ENCODE peak calls at places on chromosome 6, in six cellular contexts. D is HCT116, U is transverse colon, O is neural progenitor cell, B is left ventricle myocardium inferior, A is endodermal cell. J is an unnamed sample.

GRCh38 chr6:56255370-56255769 is 8.0 kb upstream of the COL21A1 start:
- DNase-seq in U (no peak), B (no peak), A (no peak), D (no peak), O (no peak), J (no peak)

GRCh38 chr6:83273596-83273995 is 80.4 kb downstream of the RWDD2A start:
- DNase-seq in A (no peak), D (no peak), O (no peak), B (no peak), U (no peak), J (no peak)

GRCh38 chr6:165929607-165930006 is 238.0 kb downstream of the TBXT start:
- DNase-seq in O (no peak), D (no peak), B (no peak), U (no peak), A (no peak), J (no peak)

GRCh38 chr6:81896561-81896960 is 144.1 kb upstream of the TENT5A start:
- DNase-seq in O (no peak), A (no peak), U (no peak), B (no peak), D (no peak), J (no peak)

GRCh38 chr6:75044846-75045245 is 161.0 kb downstream of the COL12A1 start:
- DNase-seq in B (no peak), O (no peak), D (no peak), U (no peak), A (no peak), J (no peak)

GRCh38 chr6:125251516-125252229 is 50.1 kb downstream of the HDDC2 start:
- DNase-seq in A (peak; percentile 59), D (no peak), O (peak; percentile 36), U (no peak), B (no peak), J (peak; percentile 16)

GRCh38 chr6:100347901-100348550 is 116.7 kb downstream of the SIM1 start:
- DNase-seq in A (no peak), O (no peak), B (no peak), U (no peak), D (no peak), J (no peak)

GRCh38 chr6:33926451-33926850 is 122.6 kb upstream of the MLN start:
- DNase-seq in O (peak; percentile 66), U (no peak), A (peak; percentile 62), D (peak; percentile 52), B (no peak), J (peak; percentile 25)

GRCh38 chr6:44671333-44671732 is 283.8 kb downstream of the CDC5L start:
- DNase-seq in U (no peak), D (no peak), A (no peak), B (no peak), O (no peak), J (no peak)

GRCh38 chr6:16764188-16764950 is 3.1 kb upstream of the ATXN1 start:
- DNase-seq in O (no peak), A (no peak), D (no peak), B (no peak), U (no peak), J (peak; percentile 45)

GRCh38 chr6:168248148-168248620 is 71.4 kb downstream of the DACT2 start:
- DNase-seq in U (no peak), A (no peak), B (no peak), O (no peak), D (no peak), J (no peak)

GRCh38 chr6:84278311-84278710 is 50.9 kb upstream of the CEP162 start:
- DNase-seq in D (no peak), B (no peak), A (no peak), U (no peak), O (no peak), J (peak; percentile 49)

GRCh38 chr6:120558294-120558693 is 776.0 kb downstream of the TBC1D32 start:
- DNase-seq in B (no peak), O (no peak), D (no peak), A (no peak), U (no peak), J (no peak)

GRCh38 chr6:139679516-139680179 is 305.2 kb upstream of the CITED2 start:
- DNase-seq in B (no peak), O (no peak), A (no peak), U (no peak), D (no peak), J (no peak)

GRCh38 chr6:170049641-170050491 is 241.0 kb downstream of the DLL1 start:
- DNase-seq in D (no peak), O (no peak), A (no peak), B (peak; percentile 87), U (peak; percentile 85), J (peak; percentile 9)

GRCh38 chr6:111129003-111129402 is 41.7 kb downstream of the SLC16A10 start:
- DNase-seq in D (no peak), U (no peak), B (no peak), O (no peak), A (no peak), J (peak; percentile 92)

GRCh38 chr6:92688328-92688727 is 731.0 kb downstream of the EPHA7 start:
- DNase-seq in O (no peak), U (no peak), D (no peak), A (no peak), B (no peak), J (no peak)

GRCh38 chr6:25968769-25969168 is 6.2 kb downstream of the TRIM38 start:
- DNase-seq in A (no peak), O (no peak), B (no peak), U (no peak), D (no peak), J (no peak)

GRCh38 chr6:44122821-44123220 is 4.4 kb downstream of the MRPL14 start:
- DNase-seq in A (no peak), B (no peak), D (no peak), U (no peak), O (no peak), J (no peak)

GRCh38 chr6:113710110-113710509 is 147.0 kb upstream of the MARCKS start:
- DNase-seq in A (no peak), O (no peak), D (no peak), U (peak; percentile 63), B (no peak), J (no peak)

GRCh38 chr6:87747646-87748045 is 45.6 kb upstream of the AKIRIN2 start:
- DNase-seq in O (no peak), U (no peak), B (no peak), A (no peak), D (no peak), J (no peak)

GRCh38 chr6:111823831-111824607 is 49.2 kb downstream of the FYN start:
- DNase-seq in A (no peak), U (no peak), B (no peak), D (no peak), O (no peak), J (peak; percentile 34)

GRCh38 chr6:163226836-163227485 is 187.6 kb upstream of the QKI start:
- DNase-seq in D (no peak), U (no peak), B (no peak), O (no peak), A (no peak), J (no peak)

GRCh38 chr6:116631379-116631990 is 15.2 kb downstream of the RSPH4A start:
- DNase-seq in O (peak; percentile 1), U (no peak), B (no peak), D (no peak), A (no peak), J (no peak)

GRCh38 chr6:50116390-50116789 is 66.7 kb upstream of the DEFB112 start:
- DNase-seq in U (no peak), O (no peak), D (no peak), A (no peak), B (no peak), J (no peak)

GRCh38 chr6:112223070-112223861 is 31.1 kb downstream of the LAMA4 start:
- DNase-seq in U (no peak), O (no peak), D (no peak), B (no peak), A (no peak), J (no peak)

GRCh38 chr6:137182654-137183073 is 9.2 kb upstream of the IL22RA2 start:
- DNase-seq in A (no peak), O (no peak), U (no peak), D (no peak), B (no peak), J (no peak)
- H3K9me3 ChIP-seq in A (peaks cover 80% of the 10 kb centered on the region), O (peaks cover 43% of the 10 kb centered on the region), U (peaks cover 21% of the 10 kb centered on the region), D (peaks cover 3% of the 10 kb centered on the region), B (peaks cover 60% of the 10 kb centered on the region), J (peaks cover 33% of the 10 kb centered on the region)

DNA sequence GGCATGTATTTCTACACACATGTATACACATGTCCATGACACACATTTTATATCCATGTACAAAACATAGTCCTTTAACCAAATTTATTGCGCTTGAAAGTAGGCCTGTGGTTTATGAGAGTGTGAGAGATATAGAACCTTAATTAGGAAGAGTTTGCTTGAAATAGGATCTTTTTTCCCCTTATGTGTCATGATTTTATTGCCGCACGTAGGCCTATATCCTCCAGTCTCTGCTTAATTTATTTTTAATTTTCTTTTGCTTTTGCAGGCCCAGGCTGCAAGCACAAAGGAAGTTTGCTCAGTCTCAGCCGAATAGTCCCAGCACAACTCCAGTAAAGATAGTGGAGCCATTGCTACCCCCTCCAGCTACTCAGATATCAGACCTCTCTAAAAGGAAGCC is 205.9 kb downstream of the JARID2 start:
- DNase-seq in O (no peak), B (no peak), A (no peak), D (no peak), U (no peak), J (no peak)
- H3K4me1 ChIP-seq in O (peaks cover 36% of the 10 kb centered on the region), B (peaks cover 67% of the 10 kb centered on the region), A (peaks cover 21% of the 10 kb centered on the region), D (peaks cover 28% of the 10 kb centered on the region), U (peaks cover 43% of the 10 kb centered on the region), J (no peaks in the 10 kb centered on the region)

DNA sequence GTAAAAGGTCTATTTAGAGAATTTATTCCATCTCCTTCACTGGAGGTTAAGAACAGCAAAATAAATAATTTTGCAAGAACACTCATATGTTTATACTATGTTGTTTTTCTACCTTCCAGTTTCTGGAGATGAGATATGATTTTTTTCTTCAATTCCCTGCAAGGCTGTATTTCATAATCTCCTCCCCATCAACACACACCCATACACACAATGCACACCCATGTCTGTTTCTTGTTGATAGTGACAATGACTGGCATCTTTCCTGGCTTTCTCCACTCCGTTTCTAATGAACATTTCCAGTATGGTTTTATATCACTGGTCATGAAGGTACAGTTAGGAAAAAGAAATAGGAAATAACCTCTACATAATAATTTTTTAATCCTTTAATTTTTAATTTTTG is 202.1 kb downstream of the ARHGAP18 start:
- DNase-seq in O (no peak), D (no peak), U (no peak), A (no peak), B (no peak), J (no peak)
- H3K27ac ChIP-seq in O (no peak overlapping the region), D (no peak overlapping the region), U (no peak overlapping the region), A (no peak overlapping the region), B (peak overlapping the region; percentile 58), J (no peak overlapping the region)

GRCh38 chr6:13679996-13680395 is 31.6 kb downstream of the RANBP9 start:
- DNase-seq in D (no peak), U (no peak), B (no peak), A (no peak), O (no peak), J (no peak)
- H3K9me3 ChIP-seq in D (no peaks in the 10 kb centered on the region), U (no peaks in the 10 kb centered on the region), B (peaks cover 17% of the 10 kb centered on the region), A (peaks cover 28% of the 10 kb centered on the region), O (peaks cover 9% of the 10 kb centered on the region), J (no peaks in the 10 kb centered on the region)

DNA sequence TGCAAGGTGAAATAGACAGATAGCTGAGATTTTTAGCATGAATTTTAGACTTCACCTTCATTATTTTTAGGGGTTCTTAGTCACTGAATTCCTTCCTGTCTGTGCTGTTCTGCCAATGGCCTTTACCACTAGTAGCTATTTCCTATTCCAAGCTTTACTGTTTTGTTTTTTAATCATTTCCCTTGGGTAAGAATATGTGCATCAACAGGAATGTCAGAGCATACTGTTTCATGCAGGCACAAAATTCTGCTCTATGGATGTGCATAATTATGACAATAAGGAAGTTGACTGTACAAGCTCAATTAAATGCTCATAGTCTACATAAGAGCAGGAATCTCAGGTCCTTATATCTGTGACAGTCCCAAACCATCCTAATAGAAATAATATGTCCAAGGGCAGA is 5.0 kb downstream of the TNFAIP3 start:
- DNase-seq in U (no peak), D (no peak), A (no peak), B (no peak), O (no peak), J (no peak)
- H3K4me1 ChIP-seq in U (peaks cover 69% of the 10 kb centered on the region), D (peaks cover 8% of the 10 kb centered on the region), A (peaks cover 5% of the 10 kb centered on the region), B (peaks cover 74% of the 10 kb centered on the region), O (peaks cover 56% of the 10 kb centered on the region), J (peaks cover 34% of the 10 kb centered on the region)